ENCODE peak calls at places on chromosomes 2 and 18, in nine cellular contexts. U is lower lobe of right lung, Z is WERI-Rb-1, O is astrocyte of the spinal cord, N is brain microvascular endothelial cell, M is suprapubic skin, I is GM12864, L is kidney epithelial cell, R is coronary artery. W is an unnamed sample.
A peak's percentile ranks its signal among the peaks of the same experiment; 100 is the strongest.

GRCh38 chr2:53985646-53986045 is 14.9 kb upstream of the PSME4 start:
- DNase-seq in U (no peak), Z (no peak), O (no peak), N (no peak), M (no peak), I (no peak), L (no peak), R (no peak), W (no peak)

GRCh38 chr2:158923641-158924040 is 44.8 kb upstream of the TANC1 start:
- DNase-seq in U (no peak), Z (no peak), O (no peak), N (no peak), M (no peak), I (no peak), L (no peak), R (no peak), W (no peak)

GRCh38 chr2:61272421-61273070 is 110.6 kb downstream of the C2orf74 start:
- DNase-seq in U (no peak), Z (no peak), O (peak; percentile 41), N (no peak), M (no peak), I (no peak), L (no peak), R (no peak), W (no peak)

GRCh38 chr2:152661076-152661475 is 56.2 kb downstream of the PRPF40A start:
- DNase-seq in U (no peak), Z (no peak), O (no peak), N (no peak), M (no peak), I (no peak), L (no peak), R (no peak), W (no peak)

GRCh38 chr2:165277860-165278656 is 38.8 kb downstream of the SCN2A start:
- DNase-seq in U (no peak), Z (no peak), O (no peak), N (no peak), M (no peak), I (no peak), L (no peak), R (no peak), W (no peak)

GRCh38 chr18:40851014-40851429 is 1104.0 kb upstream of the PIK3C3 start:
- DNase-seq in U (no peak), Z (no peak), O (peak; percentile 73), N (no peak), M (no peak), I (no peak), L (peak; percentile 31), R (no peak), W (peak; percentile 78)

GRCh38 chr2:64348386-64349142 is 105.4 kb upstream of the LGALSL start:
- DNase-seq in U (no peak), Z (no peak), O (peak; percentile 3), N (no peak), M (no peak), I (no peak), L (no peak), R (no peak), W (no peak)

GRCh38 chr2:85974395-85974794 is 85.6 kb upstream of the ST3GAL5 start:
- DNase-seq in U (no peak), Z (no peak), O (no peak), N (no peak), M (peak; percentile 28), I (no peak), L (no peak), R (no peak), W (no peak)

GRCh38 chr18:57087985-57088384 is 58.9 kb upstream of the BOD1L2 start:
- DNase-seq in U (no peak), Z (no peak), O (no peak), N (no peak), M (no peak), I (no peak), L (peak; percentile 23), R (no peak), W (no peak)

GRCh38 chr18:75219684-75220083 is 9.1 kb downstream of the TSHZ1 start:
- DNase-seq in U (no peak), Z (no peak), O (peak; percentile 25), N (no peak), M (no peak), I (no peak), L (no peak), R (no peak), W (no peak)

GRCh38 chr2:36373149-36373880 is 17.7 kb downstream of the CRIM1 start:
- DNase-seq in U (no peak), Z (no peak), O (peak; percentile 65), N (no peak), M (no peak), I (no peak), L (peak; percentile 51), R (no peak), W (no peak)

GRCh38 chr2:241703128-241703604 is 1.3 kb downstream of the ING5 start:
- DNase-seq in U (no peak), Z (no peak), O (peak; percentile 14), N (no peak), M (no peak), I (no peak), L (no peak), R (no peak), W (no peak)

GRCh38 chr18:79497638-79498081 is 101.9 kb downstream of the NFATC1 start:
- DNase-seq in U (no peak), Z (no peak), O (no peak), N (no peak), M (no peak), I (no peak), L (no peak), R (no peak), W (no peak)

GRCh38 chr2:162069200-162069910 is 4.7 kb downstream of the DPP4 start:
- DNase-seq in U (no peak), Z (no peak), O (no peak), N (no peak), M (no peak), I (no peak), L (no peak), R (no peak), W (no peak)
- H3K4me3 ChIP-seq in U (no peak overlapping the region), Z (no peak overlapping the region), O (no peak overlapping the region), N (no peak overlapping the region), M (no peak overlapping the region), I (no peak overlapping the region), L (no peak overlapping the region), R (no peak overlapping the region), W (no peak overlapping the region)

DNA sequence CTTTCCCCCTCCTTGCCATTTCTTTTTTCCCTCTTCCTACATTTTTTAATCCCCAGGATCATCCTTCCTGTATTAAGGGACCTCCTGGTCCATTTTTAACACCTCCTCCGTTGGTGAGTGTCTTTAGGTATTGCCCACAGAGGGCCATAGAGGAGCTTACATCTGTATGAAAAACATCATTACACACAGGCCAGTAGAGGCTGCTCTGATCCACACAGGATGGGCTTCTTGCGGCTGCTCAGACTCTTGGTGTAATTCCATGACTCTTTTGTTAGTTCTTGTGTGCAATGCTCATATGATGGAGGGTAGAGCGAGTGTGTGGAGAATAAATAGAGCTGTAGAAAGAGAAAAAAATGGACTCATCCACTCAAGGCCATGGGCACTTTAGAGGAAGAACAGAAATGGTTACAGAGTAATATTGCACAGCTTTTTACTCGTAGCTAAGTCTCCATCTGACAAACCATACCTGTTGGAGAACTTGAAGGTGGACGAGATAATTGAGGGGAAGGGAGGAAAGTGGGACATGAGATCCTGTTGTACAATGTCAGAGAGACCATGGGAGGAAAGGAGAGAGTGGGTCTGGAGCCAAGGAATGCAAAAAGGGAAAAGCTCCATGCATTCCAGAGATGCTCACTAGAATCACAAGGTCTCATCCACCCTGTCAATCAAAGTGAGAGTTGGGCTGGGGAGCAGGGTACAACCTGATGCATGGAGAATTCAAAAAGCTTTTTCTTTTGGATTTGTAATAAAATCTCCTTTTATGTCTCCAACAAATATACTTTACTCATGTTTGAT is 129.7 kb upstream of the TNP1 start:
- DNase-seq in U (no peak), Z (peak; percentile 11), O (peak; percentile 39), N (peak; percentile 3), M (no peak), I (no peak), L (no peak), R (no peak), W (no peak)
- TF ChIP-seq CTCF in U (no peak), Z (peak; percentile 16), O (peak; percentile 24), N (peak; percentile 57), M (no peak), I (no peak), L (no peak), R (no peak), W (peak; percentile 34)

DNA sequence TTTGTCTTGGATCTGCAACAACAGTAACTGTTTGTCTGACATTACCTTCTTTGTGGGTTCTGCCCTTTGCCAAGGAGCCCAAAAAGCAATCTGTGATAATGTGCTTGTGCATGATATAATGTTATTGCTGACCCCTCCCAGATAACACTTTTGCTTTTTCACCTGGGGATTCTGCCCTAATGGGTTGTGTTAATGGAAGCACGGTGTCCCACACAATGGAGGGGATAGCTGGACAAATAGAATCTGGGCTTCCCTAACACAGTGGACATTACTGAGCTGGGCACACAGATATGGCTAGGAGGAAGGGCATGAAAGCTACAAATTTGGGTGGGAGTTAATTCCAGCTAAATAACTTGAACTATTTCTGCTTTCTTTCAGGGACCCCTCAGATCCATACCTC is 20.6 kb downstream of the PLB1 start:
- DNase-seq in U (no peak), Z (no peak), O (no peak), N (no peak), M (no peak), I (no peak), L (no peak), R (no peak), W (no peak)
- H3K4me3 ChIP-seq in U (no peak overlapping the region), Z (no peak overlapping the region), O (no peak overlapping the region), N (no peak overlapping the region), M (no peak overlapping the region), I (no peak overlapping the region), L (no peak overlapping the region), R (no peak overlapping the region), W (no peak overlapping the region)

DNA sequence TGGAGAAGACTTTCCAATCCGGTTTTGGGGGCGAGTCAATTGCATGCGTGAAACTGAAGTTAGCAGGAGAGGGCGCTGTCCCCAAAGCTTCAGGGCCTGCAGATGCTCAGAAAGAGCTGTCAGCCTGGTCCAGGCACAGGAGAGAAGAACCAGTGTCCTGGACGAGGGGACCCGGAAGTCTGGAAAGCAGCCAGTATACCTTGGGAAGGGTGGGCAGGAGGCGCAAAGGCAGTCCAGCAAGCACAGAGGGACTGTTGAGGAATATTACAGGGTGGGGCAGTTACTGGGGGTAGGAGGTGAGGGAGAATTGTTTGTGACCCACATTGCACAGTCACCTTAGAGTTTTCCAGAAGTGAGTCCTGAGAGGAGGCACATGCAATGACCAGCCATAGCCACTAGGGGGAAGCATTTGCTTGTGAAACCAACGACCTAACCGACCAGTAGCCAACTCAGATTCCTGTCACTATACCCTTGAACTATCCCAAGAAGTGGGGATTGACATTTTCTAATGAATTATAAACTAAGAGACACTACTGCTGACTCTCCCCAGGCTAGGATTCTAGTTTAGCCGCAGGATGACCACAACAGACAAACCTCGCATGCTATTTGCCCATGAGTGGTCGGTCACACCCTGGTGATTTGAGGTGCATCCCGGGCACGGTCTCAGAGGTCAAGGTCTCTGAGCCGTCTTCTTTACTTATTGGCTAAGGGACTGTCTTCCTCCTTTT is 172.8 kb downstream of the RDH14 start:
- DNase-seq in U (peak; percentile 66), Z (peak; percentile 88), O (peak; percentile 75), N (peak; percentile 81), M (peak; percentile 83), I (peak; percentile 18), L (peak; percentile 43), R (peak; percentile 80), W (peak; percentile 63)
- TF ChIP-seq CTCF in U (peak; percentile 94), Z (peak; percentile 99), O (peak; percentile 96), N (peak; percentile 92), M (peak; percentile 94), I (peak; percentile 100), L (peak; percentile 95), R (peak; percentile 94), W (peak; percentile 97)

W was measured in astrocyte of the cerebellum.